ENCODE peak calls at places on chromosomes 1 and 21, in eight cellular contexts. D, V, F, X, C, B, Y and Q are unnamed samples. For H3K36me3 and H3K9me3, the result is how much of the 10 kb centered on the place peaks cover.

GRCh38 chr1:229336345-229336744 is 6.5 kb downstream of the CCSAP start:
- DNase-seq in F (no peak), Y (no peak), B (no peak), D (no peak), V (no peak), X (no peak), C (no peak), Q (no peak)

GRCh38 chr1:201264072-201264471 is 19.2 kb upstream of the PKP1 start:
- DNase-seq in V (no peak), B (no peak), D (no peak), F (no peak), Y (no peak), X (no peak), C (no peak), Q (no peak)

GRCh38 chr21:46097826-46098286 is at the start of gene COL6A2:
- DNase-seq in F (peak), Y (peak), B (peak), C (peak), X (peak), V (peak), D (peak), Q (peak)

GRCh38 chr1:169517544-169518186 is 31.9 kb upstream of the SLC19A2 start:
- DNase-seq in D (no peak), B (no peak), V (no peak), C (no peak), F (no peak), X (no peak), Y (no peak), Q (no peak)

GRCh38 chr1:51877434-51878306 is 857 bp downstream of the NRDC start:
- DNase-seq in Y (no peak), B (no peak), D (no peak), F (peak), X (no peak), V (no peak), C (peak), Q (no peak)

GRCh38 chr1:107451735-107452134 is 310.9 kb downstream of the NTNG1 start:
- DNase-seq in Y (no peak), V (no peak), C (no peak), F (no peak), X (no peak), D (no peak), B (no peak), Q (no peak)

GRCh38 chr1:218851601-218852000 is 322.1 kb upstream of the LYPLAL1 start:
- DNase-seq in Y (no peak), B (no peak), X (no peak), F (peak), D (no peak), C (no peak), V (no peak), Q (no peak)

GRCh38 chr1:228364068-228364705 is 42.4 kb downstream of the TRIM11 start:
- DNase-seq in Y (peak), C (no peak), X (no peak), D (peak), F (no peak), B (peak), V (peak), Q (peak)

GRCh38 chr1:225817611-225818061 is 7.7 kb downstream of the EPHX1 start:
- DNase-seq in Y (peak), D (peak), F (peak), V (peak), B (no peak), C (peak), X (no peak), Q (peak)

GRCh38 chr1:151145158-151146071 is 1.0 kb downstream of the SEMA6C start:
- DNase-seq in V (peak), D (no peak), Y (peak), C (no peak), X (peak), B (no peak), F (no peak), Q (no peak)

GRCh38 chr1:86913399-86913895 is 479 bp downstream of the SELENOF start:
- DNase-seq in F (peak), Y (no peak), X (peak), D (no peak), V (no peak), B (peak), C (peak), Q (no peak)

GRCh38 chr1:246725191-246725590 is 982 bp downstream of the SCCPDH start:
- DNase-seq in B (no peak), F (no peak), C (no peak), D (no peak), V (no peak), Y (no peak), X (no peak), Q (no peak)

GRCh38 chr21:42523941-42524340 is 10.3 kb downstream of the SLC37A1 start:
- DNase-seq in D (peak), X (no peak), Y (no peak), F (no peak), V (no peak), C (no peak), B (no peak), Q (no peak)
- TF ChIP-seq CTCF in D (no peak), X (no peak), Y (no peak), F (no peak), V (no peak), C (no peak), B (no peak), Q (no peak)

DNA sequence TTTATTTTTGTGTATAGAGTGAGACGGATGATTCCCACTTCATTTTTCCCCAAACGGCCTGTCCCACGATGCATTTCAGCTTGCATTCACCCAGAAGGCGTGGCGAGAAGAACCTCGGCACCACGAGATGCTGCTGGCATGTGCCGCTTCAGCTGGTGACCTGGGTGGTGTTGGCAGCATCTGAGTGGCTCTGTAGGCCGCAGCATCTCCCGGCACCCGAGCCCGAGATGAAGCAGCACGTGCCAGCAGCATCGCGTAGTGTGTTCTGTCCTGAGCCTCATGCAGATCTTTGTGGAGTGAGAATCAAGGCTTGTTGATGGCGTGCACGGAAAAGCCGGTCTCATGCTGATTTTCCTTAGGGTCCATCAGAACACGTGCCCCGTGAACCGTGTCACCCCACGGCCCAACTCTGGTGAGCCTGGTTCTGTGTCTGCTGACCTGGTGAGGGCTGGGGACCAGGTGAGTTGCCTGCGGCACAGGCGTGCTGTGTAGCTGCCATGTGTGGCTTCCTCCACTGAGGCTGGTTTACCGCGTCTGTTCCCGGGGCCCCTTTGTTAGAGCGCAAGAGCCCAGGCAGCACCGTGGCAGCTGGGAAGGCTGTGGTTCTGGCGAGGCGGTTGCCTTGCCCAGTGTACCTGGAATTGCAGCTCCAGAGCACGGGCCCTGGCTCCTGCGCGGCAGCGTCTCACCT is 16.7 kb downstream of the SLX9 start:
- DNase-seq in X (no peak), F (no peak), C (no peak), B (no peak), Y (no peak), V (peak), D (peak), Q (peak)
- H3K36me3 ChIP-seq in X (under half), F (under half), C (half or more), B (under half), Y (under half), V (under half), D (under half), Q (under half)

DNA sequence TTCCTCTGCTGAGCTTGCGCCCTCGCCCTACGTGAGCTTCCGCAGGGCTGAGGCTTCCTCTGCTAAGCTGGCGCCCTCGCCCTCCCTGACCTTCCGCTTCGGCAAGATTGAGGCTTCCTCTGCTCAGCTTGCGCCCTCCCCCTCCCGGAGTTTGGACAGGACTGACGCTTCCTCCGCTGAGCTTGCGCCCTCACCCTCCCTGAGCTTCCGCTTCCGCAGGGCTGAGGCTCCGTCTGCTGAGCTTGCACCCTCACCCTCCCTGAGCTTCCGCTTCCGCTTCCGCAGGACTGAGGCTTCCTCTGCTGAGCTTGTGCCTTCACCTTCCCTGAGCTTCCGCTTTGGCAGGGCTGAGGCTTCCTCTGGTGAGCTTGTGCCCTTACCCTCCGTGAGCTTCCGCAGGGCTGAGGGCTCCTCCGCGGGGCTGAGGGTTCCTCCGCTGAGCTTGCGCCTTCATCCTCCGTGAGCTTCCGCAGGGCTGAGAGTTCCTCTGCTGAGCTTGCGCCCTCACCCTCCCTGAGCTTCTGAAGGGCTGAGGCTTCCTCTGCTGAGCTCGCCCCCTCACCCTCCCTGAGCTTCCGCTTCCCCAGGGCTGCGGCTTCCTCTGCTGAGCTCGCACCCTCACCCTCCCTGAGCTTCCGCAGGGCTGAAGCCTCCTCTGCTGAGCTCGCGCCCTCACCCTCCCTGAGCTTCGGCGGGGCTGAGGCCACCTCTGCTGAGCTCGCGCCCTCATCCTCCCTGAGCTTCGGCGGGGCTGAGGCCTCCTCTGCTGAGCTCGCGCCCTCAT is 753.6 kb upstream of the TPTE start:
- DNase-seq in Y (no peak), D (no peak), X (no peak), C (no peak), B (no peak), V (no peak), F (no peak), Q (no peak)
- H3K9me3 ChIP-seq in Y (under half), D (under half), X (half or more), C (half or more), B (under half), V (half or more), F (half or more), Q (under half)

GRCh38 chr1:208172389-208173140 is 71.6 kb downstream of the PLXNA2 start:
- DNase-seq in D (no peak), F (peak), C (no peak), X (no peak), Y (no peak), V (no peak), B (no peak), Q (no peak)
- TF ChIP-seq CTCF in D (no peak), F (no peak), C (no peak), X (no peak), Y (no peak), V (no peak), B (no peak), Q (no peak)

GRCh38 chr1:197174818-197175217 is 28.3 kb upstream of the ASPM start:
- DNase-seq in V (no peak), B (no peak), F (no peak), Y (no peak), D (no peak), X (no peak), C (no peak), Q (no peak)

GRCh38 chr1:197171531-197171930 is 25.1 kb upstream of the ASPM start:
- DNase-seq in V (no peak), F (peak), D (no peak), B (no peak), C (no peak), Y (no peak), X (no peak), Q (no peak)

GRCh38 chr1:197170538-197170937 is 24.1 kb upstream of the ASPM start:
- DNase-seq in Y (no peak), D (no peak), X (no peak), V (no peak), F (no peak), C (no peak), B (no peak), Q (no peak)

GRCh38 chr1:197178998-197179397 is 32.5 kb upstream of the ASPM start:
- DNase-seq in B (no peak), V (no peak), Y (no peak), D (no peak), X (no peak), F (peak), C (peak), Q (no peak)

DNA sequence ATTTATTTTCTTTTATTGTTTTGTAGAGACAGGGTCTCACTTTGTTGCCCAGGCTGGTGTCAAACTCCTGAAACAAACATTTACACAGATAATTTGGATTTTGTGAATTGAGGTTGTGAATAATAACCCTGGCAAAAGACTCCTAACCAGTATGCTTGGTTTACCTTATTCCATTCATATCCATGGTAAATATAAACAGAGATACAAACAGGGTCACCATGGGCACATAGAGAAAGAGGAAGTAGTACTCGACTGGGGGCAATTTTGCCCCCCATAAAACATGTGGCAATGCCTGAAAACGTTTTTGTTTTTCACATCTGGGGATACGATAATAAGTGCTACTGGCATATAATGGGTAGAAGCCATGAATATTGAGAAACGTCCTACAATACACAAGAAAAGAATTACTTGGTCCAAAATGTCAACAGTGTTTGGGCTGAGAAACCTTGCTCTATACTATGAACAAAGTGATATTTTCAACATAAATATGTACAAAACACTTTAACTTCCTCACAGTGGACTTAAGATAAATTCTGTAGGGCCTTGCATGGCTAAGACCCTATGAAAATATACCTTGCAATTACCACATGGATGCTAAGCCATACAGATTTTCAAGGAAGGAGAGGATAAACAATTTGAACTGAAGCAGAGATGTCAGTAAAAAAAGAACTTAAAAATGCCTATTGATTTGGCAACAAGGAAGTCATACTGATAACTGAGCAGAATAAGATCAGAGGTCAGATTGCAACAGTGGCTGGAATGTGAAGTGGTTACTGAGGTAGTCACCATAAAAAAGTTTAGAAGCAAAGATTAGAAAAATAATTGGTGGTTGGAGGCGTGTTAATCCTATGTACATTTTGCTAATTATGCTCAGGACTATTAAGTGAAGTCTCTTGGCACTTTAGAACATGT is 27.4 kb upstream of the ASPM start:
- DNase-seq in Y (no peak), C (no peak), V (no peak), F (peak), B (no peak), X (no peak), D (no peak), Q (no peak)
- H3K36me3 ChIP-seq in Y (under half), C (under half), V (half or more), F (under half), B (under half), X (under half), D (under half), Q (half or more)